ENCODE peak calls at places on chromosomes 2 and 18, in five cellular contexts. B, U, N, E and I are unnamed samples.

GRCh38 chr2:127121776-127122176 is 14.8 kb upstream of the BIN1 start:
- DNase-seq in B (no peak), U (no peak), N (no peak), E (no peak), I (no peak)

GRCh38 chr2:72325592-72326422 is 178.1 kb upstream of the CYP26B1 start:
- DNase-seq in B (no peak), U (peak; percentile 13), N (peak; percentile 53), E (peak; percentile 14), I (no peak)

GRCh38 chr2:238897122-238897880 is 49.4 kb downstream of the TWIST2 start:
- DNase-seq in B (no peak), U (no peak), N (no peak), E (no peak), I (no peak)

GRCh38 chr18:66722671-66723070 is 118.8 kb upstream of the CDH19 start:
- DNase-seq in B (no peak), U (no peak), N (no peak), E (no peak), I (no peak)

GRCh38 chr18:50981381-50981780 is 13.5 kb downstream of the ELAC1 start:
- DNase-seq in B (no peak), U (no peak), N (no peak), E (no peak), I (no peak)

GRCh38 chr2:227460833-227461232 is 11.1 kb upstream of the AGFG1 start:
- DNase-seq in B (no peak), U (no peak), N (no peak), E (no peak), I (no peak)

GRCh38 chr2:191109888-191110287 is 40.9 kb downstream of the STAT4 start:
- DNase-seq in B (no peak), U (no peak), N (no peak), E (no peak), I (no peak)

GRCh38 chr18:79774111-79774510 is 23.6 kb upstream of the KCNG2 start:
- DNase-seq in B (no peak), U (no peak), N (no peak), E (no peak), I (no peak)

GRCh38 chr2:145091011-145091744 is 571.3 kb upstream of the ZEB2 start:
- DNase-seq in B (no peak), U (no peak), N (no peak), E (no peak), I (no peak)

GRCh38 chr2:239322414-239323086 is 78.3 kb downstream of the HDAC4 start:
- DNase-seq in B (no peak), U (no peak), N (no peak), E (no peak), I (no peak)

GRCh38 chr2:160132761-160133160 is 67.3 kb downstream of the ITGB6 start:
- DNase-seq in B (no peak), U (no peak), N (no peak), E (no peak), I (no peak)

GRCh38 chr2:206250041-206250897 is 24.2 kb upstream of the ZDBF2 start:
- DNase-seq in B (no peak), U (no peak), N (no peak), E (no peak), I (no peak)

GRCh38 chr2:236169741-236170654 is 1.8 kb upstream of the GBX2 start:
- DNase-seq in B (no peak), U (no peak), N (no peak), E (peak; percentile 39), I (no peak)

GRCh38 chr2:3170792-3171455 is 206.7 kb downstream of the EIPR1 start:
- DNase-seq in B (no peak), U (no peak), N (no peak), E (no peak), I (no peak)

GRCh38 chr2:40105593-40105992 is 326.5 kb upstream of the THUMPD2 start:
- DNase-seq in B (no peak), U (no peak), N (no peak), E (no peak), I (no peak)

GRCh38 chr2:218229239-218229638 is 12.2 kb downstream of the ARPC2 start:
- DNase-seq in B (no peak), U (no peak), N (no peak), E (peak; percentile 73), I (no peak)

GRCh38 chr18:1094408-1094807 is 189.7 kb downstream of the ADCYAP1 start:
- DNase-seq in B (no peak), U (no peak), N (no peak), E (no peak), I (no peak)

GRCh38 chr2:1272835-1273234 is 140.4 kb upstream of the TPO start:
- DNase-seq in B (no peak), U (no peak), N (no peak), E (no peak), I (no peak)

GRCh38 chr2:215718890-215719289 is 283.0 kb upstream of the FN1 start:
- DNase-seq in B (no peak), U (no peak), N (no peak), E (no peak), I (no peak)

GRCh38 chr2:207478572-207478971 is 51.2 kb upstream of the CREB1 start:
- DNase-seq in B (no peak), U (no peak), N (no peak), E (no peak), I (no peak)

GRCh38 chr18:23812566-23813440 is 123.5 kb downstream of the LAMA3 start:
- DNase-seq in B (no peak), U (no peak), N (no peak), E (peak; percentile 33), I (no peak)

GRCh38 chr2:136135924-136136906 is 18.3 kb upstream of the CXCR4 start:
- DNase-seq in B (peak; percentile 67), U (no peak), N (no peak), E (peak; percentile 45), I (no peak)